ENCODE peak calls at places on chromosomes 7 and 10, in seven cellular contexts. O is tibial nerve, H is heart left ventricle, L is GM13976, I is MCF 10A, G is dorsolateral prefrontal cortex, Z is astrocyte of the spinal cord. P is an unnamed sample.

GRCh38 chr10:21527634-21528451 is 2.4 kb upstream of the SKIDA1 start:
- DNase-seq in O (no peak), H (no peak), L (no peak), I (peak; percentile 52), G (no peak), Z (peak; percentile 84), P (no peak)

GRCh38 chr10:120824864-120825263 is 26.3 kb upstream of the WDR11 start:
- DNase-seq in O (no peak), H (no peak), L (peak; percentile 39), I (peak; percentile 43), G (peak; percentile 35), Z (peak; percentile 6), P (no peak)

GRCh38 chr10:44977287-44978212 is 1.1 kb downstream of the DEPP1 start:
- DNase-seq in O (no peak), H (no peak), L (no peak), I (no peak), G (no peak), Z (no peak), P (no peak)

GRCh38 chr7:137544450-137545058 is 201.0 kb upstream of the PTN start:
- DNase-seq in O (no peak), H (no peak), L (no peak), I (no peak), G (no peak), Z (no peak), P (no peak)

GRCh38 chr7:21617916-21618390 is 75.1 kb downstream of the DNAH11 start:
- DNase-seq in O (peak; percentile 36), H (peak; percentile 42), L (no peak), I (peak; percentile 95), G (no peak), Z (peak; percentile 82), P (no peak)

GRCh38 chr10:62492012-62492869 is 118.1 kb downstream of the ZNF365 start:
- DNase-seq in O (no peak), H (no peak), L (peak; percentile 39), I (peak; percentile 61), G (no peak), Z (peak; percentile 14), P (no peak)

GRCh38 chr10:43076876-43077420 is at the start of gene RET:
- DNase-seq in O (no peak), H (no peak), L (peak; percentile 57), I (no peak), G (no peak), Z (no peak), P (no peak)

GRCh38 chr10:6195376-6195775 is 7.4 kb upstream of the PFKFB3 start:
- DNase-seq in O (no peak), H (no peak), L (no peak), I (no peak), G (no peak), Z (peak; percentile 81), P (no peak)

GRCh38 chr10:8766899-8767298 is 712.4 kb downstream of the GATA3 start:
- DNase-seq in O (no peak), H (no peak), L (no peak), I (no peak), G (no peak), Z (no peak), P (no peak)

GRCh38 chr10:122089343-122090015 is 100.5 kb downstream of the TACC2 start:
- DNase-seq in O (no peak), H (no peak), L (no peak), I (peak; percentile 52), G (no peak), Z (no peak), P (no peak)

GRCh38 chr7:72007018-72007417 is 405.1 kb downstream of the CALN1 start:
- DNase-seq in O (no peak), H (no peak), L (no peak), I (no peak), G (no peak), Z (no peak), P (no peak)

GRCh38 chr10:100148353-100149211 is 37.2 kb downstream of the ERLIN1 start:
- DNase-seq in O (no peak), H (no peak), L (peak; percentile 64), I (peak; percentile 96), G (no peak), Z (peak; percentile 17), P (no peak)

GRCh38 chr7:101602484-101603241 is 26.4 kb downstream of the MYL10 start:
- DNase-seq in O (peak; percentile 62), H (peak; percentile 73), L (peak; percentile 85), I (peak; percentile 74), G (peak; percentile 83), Z (peak; percentile 60), P (peak; percentile 97)

GRCh38 chr10:103692421-103693069 is 162.8 kb downstream of the SH3PXD2A start:
- DNase-seq in O (no peak), H (no peak), L (peak; percentile 91), I (no peak), G (no peak), Z (no peak), P (peak; percentile 71)
- TF ChIP-seq CTCF in O (no peak), H (no peak), L (no peak), I (no peak), G (no peak), Z (no peak), P (no peak)

GRCh38 chr7:48149058-48149457 is 22.2 kb upstream of the ABCA13 start:
- DNase-seq in O (no peak), H (no peak), L (no peak), I (no peak), G (no peak), Z (no peak), P (no peak)

GRCh38 chr7:48150086-48150485 is 21.2 kb upstream of the ABCA13 start:
- DNase-seq in O (no peak), H (no peak), L (no peak), I (no peak), G (no peak), Z (no peak), P (no peak)

GRCh38 chr7:48158404-48158803 is 12.9 kb upstream of the ABCA13 start:
- DNase-seq in O (no peak), H (no peak), L (no peak), I (no peak), G (no peak), Z (peak; percentile 44), P (no peak)

GRCh38 chr7:48154792-48155413 is 16.4 kb upstream of the ABCA13 start:
- DNase-seq in O (no peak), H (no peak), L (no peak), I (peak; percentile 59), G (no peak), Z (peak; percentile 60), P (no peak)
- TF ChIP-seq CTCF in O (peak; percentile 21), H (peak; percentile 21), L (peak; percentile 39), I (peak; percentile 79), G (no peak), Z (peak; percentile 84), P (peak; percentile 63)

GRCh38 chr10:35375091-35375765 is 38.9 kb downstream of the CCNY start:
- DNase-seq in O (no peak), H (no peak), L (no peak), I (no peak), G (no peak), Z (peak; percentile 32), P (peak; percentile 10)
- TF ChIP-seq CTCF in O (no peak), H (no peak), L (no peak), I (no peak), G (no peak), Z (no peak), P (peak; percentile 4)

DNA sequence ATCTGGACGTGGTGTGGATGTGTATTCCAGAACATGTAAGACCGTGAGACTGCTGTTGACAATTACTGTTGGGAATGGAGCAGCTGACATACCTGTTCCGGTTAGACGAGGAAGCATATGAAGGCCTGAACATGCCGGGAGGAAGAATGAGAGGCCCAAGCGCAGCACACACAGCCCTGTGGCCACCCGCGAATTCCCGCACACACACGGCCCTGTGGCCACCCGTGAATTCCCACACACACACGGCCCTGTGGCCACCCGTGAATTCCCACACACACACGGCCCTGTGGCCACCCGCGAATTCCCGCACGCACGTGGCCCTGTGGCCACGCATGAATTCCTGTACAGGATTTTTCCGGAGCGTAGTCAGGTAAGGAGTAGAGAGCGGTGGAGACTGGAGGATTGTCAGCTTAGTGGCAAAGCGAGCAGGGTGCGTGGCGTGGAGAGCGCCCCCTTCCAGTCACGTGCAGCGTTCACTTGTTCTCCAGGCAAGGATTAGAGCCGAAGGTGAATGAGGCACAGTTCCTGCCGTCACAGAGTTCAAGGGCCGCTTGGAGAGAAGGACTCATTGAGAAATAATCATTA is 9.5 kb upstream of the SUN1 start:
- DNase-seq in O (no peak), H (no peak), L (no peak), I (no peak), G (no peak), Z (no peak), P (peak; percentile 73)
- TF ChIP-seq CTCF in O (no peak), H (no peak), L (no peak), I (no peak), G (no peak), Z (no peak), P (peak; percentile 96)

DNA sequence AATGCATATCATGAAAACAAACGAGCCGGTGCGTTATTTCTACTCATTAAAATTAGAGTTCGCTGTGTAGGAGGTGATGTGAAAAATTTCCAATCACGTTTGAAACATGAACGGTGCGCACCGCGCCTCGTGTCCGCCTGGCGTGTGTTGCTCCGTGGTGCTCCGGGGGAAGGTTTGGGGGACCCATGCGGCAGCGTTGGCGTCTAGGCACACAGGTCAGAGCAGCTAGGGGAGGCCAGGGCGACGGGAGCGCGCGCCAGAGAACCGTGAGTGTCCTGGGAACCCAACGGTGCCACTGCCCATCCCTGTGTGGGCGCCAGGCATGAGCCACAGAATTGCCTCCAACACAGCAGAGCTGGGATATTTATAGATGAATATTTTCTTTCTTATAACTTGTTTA is 70.6 kb upstream of the ADARB2 start:
- DNase-seq in O (no peak), H (no peak), L (no peak), I (no peak), G (no peak), Z (no peak), P (no peak)
- TF ChIP-seq CTCF in O (no peak), H (no peak), L (no peak), I (no peak), G (no peak), Z (no peak), P (no peak)

GRCh38 chr7:156819733-156820295 is 73.2 kb downstream of the LMBR1 start:
- DNase-seq in O (no peak), H (no peak), L (no peak), I (no peak), G (no peak), Z (no peak), P (no peak)

GRCh38 chr7:156818133-156818532 is 74.8 kb downstream of the LMBR1 start:
- DNase-seq in O (no peak), H (no peak), L (no peak), I (no peak), G (no peak), Z (no peak), P (no peak)

GRCh38 chr7:156823441-156823840 is 69.5 kb downstream of the LMBR1 start:
- DNase-seq in O (no peak), H (no peak), L (no peak), I (peak; percentile 70), G (no peak), Z (no peak), P (no peak)

GRCh38 chr7:156816943-156817572 is 75.9 kb downstream of the LMBR1 start:
- DNase-seq in O (no peak), H (no peak), L (peak; percentile 25), I (peak; percentile 25), G (no peak), Z (peak; percentile 30), P (no peak)

GRCh38 chr7:156820445-156821063 is 72.4 kb downstream of the LMBR1 start:
- DNase-seq in O (no peak), H (no peak), L (no peak), I (no peak), G (no peak), Z (no peak), P (no peak)
- TF ChIP-seq CTCF in O (no peak), H (peak; percentile 8), L (no peak), I (peak; percentile 15), G (no peak), Z (peak; percentile 40), P (peak; percentile 58)